ENCODE peak calls at places on chromosomes 5 and 9, in nine cellular contexts. V is effector memory CD8-positive, alpha-beta T cell; E is A549; O is stomach; Z is NCI-H1694 treated with DMSO at 0.1 percent for 48 hours; K is pulmonary artery endothelial cell; X is left ventricle myocardium inferior; L is RPMI8226; Y is NK-92 treated with Interleukin-12 subunit alpha and Interleukin-12 subunit beta, amount 100 ng/mL, for 24 hours. Q is an unnamed sample.

GRCh38 chr5:75601996-75602395 is 9.3 kb upstream of the ANKDD1B start:
- DNase-seq in V (no peak), E (no peak), O (no peak), Z (no peak), K (no peak), X (no peak), L (no peak), Y (no peak), Q (peak)

GRCh38 chr9:137705443-137705863 is 86.6 kb downstream of the EHMT1 start:
- DNase-seq in V (peak), E (no peak), O (no peak), Z (no peak), K (no peak), X (no peak), L (no peak), Y (peak), Q (no peak)

GRCh38 chr5:82419559-82420332 is 141.6 kb upstream of the RPS23 start:
- DNase-seq in V (no peak), E (no peak), O (no peak), Z (no peak), K (no peak), X (no peak), L (no peak), Y (no peak), Q (no peak)

GRCh38 chr5:167245871-167246270 is 1045.6 kb upstream of the WWC1 start:
- DNase-seq in V (no peak), E (no peak), O (no peak), Z (no peak), K (no peak), X (no peak), L (no peak), Y (no peak), Q (no peak)

GRCh38 chr5:67038817-67039603 is 157.6 kb downstream of the CD180 start:
- DNase-seq in V (no peak), E (no peak), O (no peak), Z (no peak), K (peak), X (no peak), L (no peak), Y (no peak), Q (peak)

GRCh38 chr5:171307843-171308452 is 1.1 kb upstream of the TLX3 start:
- DNase-seq in V (no peak), E (no peak), O (no peak), Z (no peak), K (no peak), X (no peak), L (no peak), Y (no peak), Q (no peak)

GRCh38 chr9:97980479-97980803 is 2.7 kb upstream of the ANP32B start:
- DNase-seq in V (no peak), E (no peak), O (no peak), Z (no peak), K (no peak), X (peak), L (no peak), Y (no peak), Q (no peak)

GRCh38 chr9:125626187-125626586 is 80.8 kb downstream of the MAPKAP1 start:
- DNase-seq in V (no peak), E (no peak), O (no peak), Z (no peak), K (no peak), X (no peak), L (peak), Y (no peak), Q (peak)

GRCh38 chr5:138726848-138727247 is 26.4 kb upstream of the CTNNA1 start:
- DNase-seq in V (no peak), E (no peak), O (no peak), Z (no peak), K (no peak), X (no peak), L (no peak), Y (peak), Q (no peak)

GRCh38 chr9:136189394-136190236 is 15.3 kb downstream of the LHX3 start:
- DNase-seq in V (no peak), E (no peak), O (no peak), Z (no peak), K (no peak), X (no peak), L (peak), Y (no peak), Q (no peak)

GRCh38 chr9:3480353-3480655 is 45.5 kb downstream of the RFX3 start:
- DNase-seq in V (no peak), E (no peak), O (no peak), Z (no peak), K (no peak), X (no peak), L (no peak), Y (no peak), Q (no peak)

GRCh38 chr5:82100303-82101077 is 128.7 kb downstream of the ATG10 start:
- DNase-seq in V (no peak), E (peak), O (no peak), Z (no peak), K (no peak), X (no peak), L (no peak), Y (no peak), Q (no peak)

GRCh38 chr9:20253635-20254034 is 368.7 kb downstream of the MLLT3 start:
- DNase-seq in V (no peak), E (no peak), O (no peak), Z (no peak), K (no peak), X (no peak), L (no peak), Y (no peak), Q (no peak)

GRCh38 chr9:7762600-7762999 is 37.0 kb downstream of the DMAC1 start:
- DNase-seq in V (no peak), E (no peak), O (no peak), Z (no peak), K (no peak), X (no peak), L (no peak), Y (no peak), Q (no peak)

GRCh38 chr9:125998837-125999503 is 251.8 kb downstream of the PBX3 start:
- DNase-seq in V (no peak), E (no peak), O (no peak), Z (no peak), K (no peak), X (no peak), L (no peak), Y (no peak), Q (no peak)

GRCh38 chr5:124990723-124991122 is 244.3 kb upstream of the ZNF608 start:
- DNase-seq in V (no peak), E (no peak), O (no peak), Z (no peak), K (no peak), X (no peak), L (no peak), Y (no peak), Q (no peak)

GRCh38 chr5:58022055-58022454 is 437.8 kb downstream of the PLK2 start:
- DNase-seq in V (no peak), E (no peak), O (no peak), Z (no peak), K (no peak), X (no peak), L (no peak), Y (no peak), Q (no peak)

GRCh38 chr9:103068666-103069207 is 73.6 kb downstream of the CYLC2 start:
- DNase-seq in V (no peak), E (no peak), O (no peak), Z (no peak), K (no peak), X (no peak), L (no peak), Y (no peak), Q (no peak)

GRCh38 chr9:132773764-132774339 is 103.6 kb downstream of the GTF3C4 start:
- DNase-seq in V (no peak), E (no peak), O (no peak), Z (no peak), K (no peak), X (no peak), L (no peak), Y (no peak), Q (no peak)